ENCODE peak calls at places on chromosomes 13 and 19, in eight cellular contexts. F, P, K, C, E, L, S and N are unnamed samples.
A peak's percentile ranks its signal among the peaks of the same experiment; 100 is the strongest.

GRCh38 chr13:44879452-44880058 is 109.7 kb downstream of the NUFIP1 start:
- DNase-seq in E (no peak), L (no peak), P (peak; percentile 54), K (no peak), F (no peak), S (peak; percentile 15), C (no peak), N (peak; percentile 38)

GRCh38 chr13:58134012-58134411 is 502.5 kb downstream of the PCDH17 start:
- DNase-seq in S (no peak), K (no peak), E (no peak), P (no peak), F (no peak), L (no peak), C (no peak), N (no peak)

GRCh38 chr13:34654682-34655081 is 287.4 kb upstream of the NBEA start:
- DNase-seq in K (no peak), C (no peak), S (no peak), F (no peak), E (no peak), P (no peak), L (no peak), N (no peak)

GRCh38 chr19:44795398-44795987 is 13.4 kb upstream of the BCAM start:
- DNase-seq in K (no peak), P (no peak), F (no peak), C (no peak), S (no peak), E (no peak), L (no peak), N (no peak)

GRCh38 chr19:3404324-3405260 is 38.2 kb downstream of the NFIC start:
- DNase-seq in C (no peak), F (peak; percentile 92), S (no peak), P (no peak), K (no peak), E (no peak), L (no peak), N (peak; percentile 77)

GRCh38 chr19:37506387-37507166 is at the start of gene ZNF793:
- DNase-seq in P (peak; percentile 94), F (peak; percentile 83), L (peak; percentile 64), C (peak; percentile 73), S (no peak), E (peak; percentile 86), K (peak; percentile 80), N (peak; percentile 79)

GRCh38 chr19:37513397-37513796 is 6.7 kb downstream of the ZNF793 start:
- DNase-seq in S (no peak), C (no peak), P (no peak), E (no peak), F (no peak), L (no peak), K (no peak), N (no peak)

GRCh38 chr13:42396501-42396900 is 124.5 kb downstream of the AKAP11 start:
- DNase-seq in F (peak; percentile 39), L (no peak), C (no peak), S (no peak), E (no peak), P (no peak), K (no peak), N (no peak)

GRCh38 chr13:76663941-76664340 is 222.3 kb downstream of the KCTD12 start:
- DNase-seq in C (no peak), E (no peak), F (no peak), S (no peak), P (peak; percentile 31), K (no peak), L (no peak), N (no peak)

GRCh38 chr19:7188682-7189629 is 105.3 kb downstream of the INSR start:
- DNase-seq in L (no peak), C (no peak), F (no peak), S (no peak), E (no peak), P (no peak), K (no peak), N (no peak)

GRCh38 chr19:39318071-39318470 is 2.6 kb downstream of the LRFN1 start:
- DNase-seq in L (no peak), C (no peak), K (no peak), P (no peak), E (no peak), S (no peak), F (no peak), N (no peak)

GRCh38 chr19:7703332-7703731 is 1.4 kb upstream of the FCER2 start:
- DNase-seq in E (no peak), L (no peak), C (no peak), F (no peak), S (no peak), K (no peak), P (no peak), N (peak; percentile 57)

GRCh38 chr19:30692517-30692870 is 320.3 kb downstream of the ZNF536 start:
- DNase-seq in C (no peak), E (no peak), K (no peak), P (no peak), L (no peak), S (no peak), F (no peak), N (no peak)

GRCh38 chr13:110307697-110308376 is 753 bp downstream of the COL4A2 start:
- DNase-seq in L (no peak), F (no peak), C (no peak), E (peak; percentile 87), K (peak; percentile 38), P (no peak), S (no peak), N (no peak)